ENCODE peak calls at places on chromosomes 7 and 10, in six cellular contexts. One of them, this sample, is unnamed.

GRCh38 chr7:122161628-122162027 is 17.6 kb upstream of the AASS start:
- DNase-seq in heart left ventricle: no peak
- DNase-seq in PC-3: no peak
- DNase-seq in adrenal gland: no peak
- DNase-seq in cardiac muscle cell: no peak
- DNase-seq in GM23248: no peak
- DNase-seq in this sample: no peak

GRCh38 chr7:84216477-84216876 is 21.9 kb upstream of the SEMA3A start:
- DNase-seq in adrenal gland: no peak
- DNase-seq in cardiac muscle cell: peak; percentile 7
- DNase-seq in heart left ventricle: no peak
- DNase-seq in GM23248: peak; percentile 45
- DNase-seq in PC-3: peak; percentile 63
- DNase-seq in this sample: no peak

GRCh38 chr10:788796-789748 is 99.6 kb upstream of the DIP2C start:
- DNase-seq in adrenal gland: peak; percentile 93
- DNase-seq in GM23248: peak; percentile 92
- DNase-seq in PC-3: peak; percentile 69
- DNase-seq in cardiac muscle cell: no peak
- DNase-seq in heart left ventricle: peak; percentile 79
- DNase-seq in this sample: peak; percentile 81

GRCh38 chr10:132575320-132576201 is 38.0 kb downstream of the INPP5A start:
- DNase-seq in adrenal gland: no peak
- DNase-seq in PC-3: peak; percentile 96
- DNase-seq in cardiac muscle cell: no peak
- DNase-seq in GM23248: no peak
- DNase-seq in heart left ventricle: no peak
- DNase-seq in this sample: peak; percentile 70

GRCh38 chr10:4391683-4392082 is 434.3 kb upstream of the AKR1E2 start:
- DNase-seq in heart left ventricle: no peak
- DNase-seq in cardiac muscle cell: no peak
- DNase-seq in PC-3: peak; percentile 10
- DNase-seq in GM23248: no peak
- DNase-seq in adrenal gland: no peak
- DNase-seq in this sample: no peak

GRCh38 chr7:123573896-123574467 is 16.4 kb upstream of the NDUFA5 start:
- DNase-seq in cardiac muscle cell: no peak
- DNase-seq in PC-3: no peak
- DNase-seq in adrenal gland: no peak
- DNase-seq in heart left ventricle: no peak
- DNase-seq in GM23248: peak; percentile 5
- DNase-seq in this sample: no peak

GRCh38 chr7:27148031-27148775 is 629 bp upstream of the HOXA6 start:
- DNase-seq in GM23248: peak; percentile 65
- DNase-seq in PC-3: peak; percentile 72
- DNase-seq in cardiac muscle cell: no peak
- DNase-seq in adrenal gland: peak; percentile 78
- DNase-seq in heart left ventricle: peak; percentile 51
- DNase-seq in this sample: no peak

GRCh38 chr10:104479906-104480579 is 126.4 kb downstream of the CFAP58 start:
- DNase-seq in cardiac muscle cell: no peak
- DNase-seq in GM23248: no peak
- DNase-seq in heart left ventricle: no peak
- DNase-seq in adrenal gland: no peak
- DNase-seq in PC-3: no peak
- DNase-seq in this sample: no peak

GRCh38 chr7:80896856-80897598 is 21.8 kb downstream of the SEMA3C start:
- DNase-seq in adrenal gland: no peak
- DNase-seq in heart left ventricle: no peak
- DNase-seq in cardiac muscle cell: no peak
- DNase-seq in GM23248: peak; percentile 59
- DNase-seq in PC-3: no peak
- DNase-seq in this sample: no peak

GRCh38 chr10:93123766-93124165 is 50.1 kb downstream of the CYP26A1 start:
- DNase-seq in heart left ventricle: no peak
- DNase-seq in adrenal gland: no peak
- DNase-seq in PC-3: no peak
- DNase-seq in cardiac muscle cell: no peak
- DNase-seq in GM23248: no peak
- DNase-seq in this sample: no peak

GRCh38 chr10:65112573-65112972 is 1591.4 kb downstream of the REEP3 start:
- DNase-seq in cardiac muscle cell: no peak
- DNase-seq in heart left ventricle: no peak
- DNase-seq in adrenal gland: no peak
- DNase-seq in PC-3: no peak
- DNase-seq in GM23248: no peak
- DNase-seq in this sample: no peak

GRCh38 chr10:127000598-127000997 is 95.4 kb downstream of the DOCK1 start:
- DNase-seq in GM23248: no peak
- DNase-seq in PC-3: no peak
- DNase-seq in heart left ventricle: no peak
- DNase-seq in cardiac muscle cell: no peak
- DNase-seq in adrenal gland: no peak
- DNase-seq in this sample: no peak

GRCh38 chr7:111841596-111842209 is 279.4 kb upstream of the IMMP2L start:
- DNase-seq in PC-3: no peak
- DNase-seq in heart left ventricle: no peak
- DNase-seq in GM23248: peak; percentile 35
- DNase-seq in adrenal gland: no peak
- DNase-seq in cardiac muscle cell: no peak
- DNase-seq in this sample: no peak

GRCh38 chr7:142010952-142011548 is 15.4 kb downstream of the MGAM start:
- DNase-seq in PC-3: no peak
- DNase-seq in adrenal gland: no peak
- DNase-seq in heart left ventricle: no peak
- DNase-seq in GM23248: no peak
- DNase-seq in cardiac muscle cell: no peak
- DNase-seq in this sample: no peak

GRCh38 chr7:75885011-75885410 is 6.2 kb downstream of the RHBDD2 start:
- DNase-seq in heart left ventricle: no peak
- DNase-seq in GM23248: no peak
- DNase-seq in adrenal gland: no peak
- DNase-seq in cardiac muscle cell: no peak
- DNase-seq in PC-3: no peak
- DNase-seq in this sample: peak; percentile 71

GRCh38 chr10:78892383-78893191 is 176.2 kb upstream of the ZMIZ1 start:
- DNase-seq in GM23248: peak; percentile 62
- DNase-seq in heart left ventricle: no peak
- DNase-seq in adrenal gland: no peak
- DNase-seq in cardiac muscle cell: no peak
- DNase-seq in PC-3: no peak
- DNase-seq in this sample: no peak

GRCh38 chr7:35716038-35716803 is 21.3 kb upstream of the HERPUD2 start:
- DNase-seq in GM23248: peak; percentile 28
- DNase-seq in cardiac muscle cell: peak; percentile 40
- DNase-seq in PC-3: no peak
- DNase-seq in adrenal gland: peak; percentile 60
- DNase-seq in heart left ventricle: no peak
- DNase-seq in this sample: peak; percentile 62

GRCh38 chr10:92757066-92757716 is 67.4 kb downstream of the HHEX start:
- DNase-seq in adrenal gland: peak; percentile 87
- DNase-seq in GM23248: peak; percentile 84
- DNase-seq in heart left ventricle: peak; percentile 85
- DNase-seq in cardiac muscle cell: peak; percentile 78
- DNase-seq in PC-3: peak; percentile 55
- DNase-seq in this sample: peak; percentile 97

GRCh38 chr7:16092711-16093110 is 328.6 kb downstream of the CRPPA start:
- DNase-seq in PC-3: no peak
- DNase-seq in adrenal gland: no peak
- DNase-seq in cardiac muscle cell: no peak
- DNase-seq in heart left ventricle: no peak
- DNase-seq in GM23248: no peak
- DNase-seq in this sample: no peak

GRCh38 chr7:73968511-73968910 is 59.5 kb upstream of the ELN start:
- DNase-seq in GM23248: peak; percentile 61
- DNase-seq in heart left ventricle: no peak
- DNase-seq in adrenal gland: peak; percentile 21
- DNase-seq in cardiac muscle cell: no peak
- DNase-seq in PC-3: no peak
- DNase-seq in this sample: no peak

GRCh38 chr10:61961278-61961677 is 59.8 kb downstream of the ARID5B start:
- DNase-seq in heart left ventricle: no peak
- DNase-seq in cardiac muscle cell: no peak
- DNase-seq in adrenal gland: no peak
- DNase-seq in PC-3: no peak
- DNase-seq in GM23248: no peak
- DNase-seq in this sample: no peak

GRCh38 chr10:107544706-107545520 is 380.4 kb upstream of the SORCS1 start:
- DNase-seq in heart left ventricle: no peak
- DNase-seq in cardiac muscle cell: no peak
- DNase-seq in PC-3: no peak
- DNase-seq in GM23248: no peak
- DNase-seq in adrenal gland: no peak
- DNase-seq in this sample: no peak

GRCh38 chr7:142482899-142483658 is 225.2 kb upstream of the PRSS58 start:
- DNase-seq in GM23248: peak; percentile 72
- DNase-seq in heart left ventricle: no peak
- DNase-seq in cardiac muscle cell: peak; percentile 61
- DNase-seq in adrenal gland: peak; percentile 61
- DNase-seq in PC-3: peak; percentile 66
- DNase-seq in this sample: peak; percentile 41

GRCh38 chr10:119910689-119911088 is 18.2 kb downstream of the SEC23IP start:
- DNase-seq in GM23248: no peak
- DNase-seq in PC-3: no peak
- DNase-seq in heart left ventricle: no peak
- DNase-seq in cardiac muscle cell: no peak
- DNase-seq in adrenal gland: no peak
- DNase-seq in this sample: no peak

GRCh38 chr7:157498690-157499089 is 161.9 kb downstream of the DNAJB6 start:
- DNase-seq in adrenal gland: peak; percentile 5
- DNase-seq in PC-3: no peak
- DNase-seq in heart left ventricle: no peak
- DNase-seq in cardiac muscle cell: no peak
- DNase-seq in GM23248: no peak
- DNase-seq in this sample: no peak

GRCh38 chr7:45089314-45089891 is 634 bp upstream of the NACAD start:
- DNase-seq in cardiac muscle cell: peak; percentile 49
- DNase-seq in heart left ventricle: peak; percentile 69
- DNase-seq in GM23248: peak; percentile 52
- DNase-seq in PC-3: peak; percentile 37
- DNase-seq in adrenal gland: peak; percentile 96
- DNase-seq in this sample: peak; percentile 26

GRCh38 chr10:116833986-116834760 is 15.1 kb upstream of the ENO4 start:
- DNase-seq in heart left ventricle: no peak
- DNase-seq in adrenal gland: no peak
- DNase-seq in GM23248: no peak
- DNase-seq in PC-3: no peak
- DNase-seq in cardiac muscle cell: peak; percentile 48
- DNase-seq in this sample: no peak

GRCh38 chr10:6071181-6072175 is 9.3 kb upstream of the IL2RA start:
- DNase-seq in GM23248: no peak
- DNase-seq in PC-3: no peak
- DNase-seq in adrenal gland: peak; percentile 34
- DNase-seq in heart left ventricle: no peak
- DNase-seq in cardiac muscle cell: no peak
- DNase-seq in this sample: no peak

GRCh38 chr10:43684198-43684559 is 35.5 kb upstream of the ZNF32 start:
- DNase-seq in heart left ventricle: no peak
- DNase-seq in PC-3: no peak
- DNase-seq in GM23248: no peak
- DNase-seq in adrenal gland: no peak
- DNase-seq in cardiac muscle cell: no peak
- DNase-seq in this sample: no peak

GRCh38 chr10:97640868-97641811 is 669 bp downstream of the PI4K2A start:
- DNase-seq in heart left ventricle: peak; percentile 67
- DNase-seq in cardiac muscle cell: peak; percentile 50
- DNase-seq in adrenal gland: peak; percentile 70
- DNase-seq in PC-3: no peak
- DNase-seq in GM23248: peak; percentile 91
- DNase-seq in this sample: peak; percentile 9

GRCh38 chr7:22694597-22695207 is 32.3 kb upstream of the IL6 start:
- DNase-seq in GM23248: peak; percentile 24
- DNase-seq in PC-3: no peak
- DNase-seq in adrenal gland: no peak
- DNase-seq in cardiac muscle cell: no peak
- DNase-seq in heart left ventricle: no peak
- DNase-seq in this sample: no peak
- H3K4me1 ChIP-seq in GM23248: no peaks in the 10 kb centered on the region
- H3K4me1 ChIP-seq in PC-3: no peaks in the 10 kb centered on the region
- H3K4me1 ChIP-seq in adrenal gland: no peaks in the 10 kb centered on the region
- H3K4me1 ChIP-seq in cardiac muscle cell: no peaks in the 10 kb centered on the region
- H3K4me1 ChIP-seq in heart left ventricle: no peaks in the 10 kb centered on the region
- H3K4me1 ChIP-seq in this sample: peaks cover 22% of the 10 kb centered on the region

GRCh38 chr7:106022193-106022821 is 59.2 kb downstream of the CDHR3 start:
- DNase-seq in cardiac muscle cell: no peak
- DNase-seq in PC-3: no peak
- DNase-seq in adrenal gland: no peak
- DNase-seq in GM23248: no peak
- DNase-seq in heart left ventricle: no peak
- DNase-seq in this sample: peak; percentile 18
- H3K4me1 ChIP-seq in cardiac muscle cell: peaks cover 19% of the 10 kb centered on the region
- H3K4me1 ChIP-seq in PC-3: no peaks in the 10 kb centered on the region
- H3K4me1 ChIP-seq in adrenal gland: no peaks in the 10 kb centered on the region
- H3K4me1 ChIP-seq in GM23248: no peaks in the 10 kb centered on the region
- H3K4me1 ChIP-seq in heart left ventricle: no peaks in the 10 kb centered on the region
- H3K4me1 ChIP-seq in this sample: no peaks in the 10 kb centered on the region

GRCh38 chr10:124627851-124628675 is 116.1 kb downstream of the FAM53B start:
- DNase-seq in cardiac muscle cell: no peak
- DNase-seq in GM23248: no peak
- DNase-seq in adrenal gland: no peak
- DNase-seq in PC-3: no peak
- DNase-seq in heart left ventricle: no peak
- DNase-seq in this sample: peak; percentile 52
- H3K4me1 ChIP-seq in cardiac muscle cell: peaks cover 8% of the 10 kb centered on the region
- H3K4me1 ChIP-seq in GM23248: no peaks in the 10 kb centered on the region
- H3K4me1 ChIP-seq in adrenal gland: peaks cover 14% of the 10 kb centered on the region
- H3K4me1 ChIP-seq in PC-3: peaks cover 11% of the 10 kb centered on the region
- H3K4me1 ChIP-seq in heart left ventricle: peaks cover 99% of the 10 kb centered on the region
- H3K4me1 ChIP-seq in this sample: peaks cover 94% of the 10 kb centered on the region

DNA sequence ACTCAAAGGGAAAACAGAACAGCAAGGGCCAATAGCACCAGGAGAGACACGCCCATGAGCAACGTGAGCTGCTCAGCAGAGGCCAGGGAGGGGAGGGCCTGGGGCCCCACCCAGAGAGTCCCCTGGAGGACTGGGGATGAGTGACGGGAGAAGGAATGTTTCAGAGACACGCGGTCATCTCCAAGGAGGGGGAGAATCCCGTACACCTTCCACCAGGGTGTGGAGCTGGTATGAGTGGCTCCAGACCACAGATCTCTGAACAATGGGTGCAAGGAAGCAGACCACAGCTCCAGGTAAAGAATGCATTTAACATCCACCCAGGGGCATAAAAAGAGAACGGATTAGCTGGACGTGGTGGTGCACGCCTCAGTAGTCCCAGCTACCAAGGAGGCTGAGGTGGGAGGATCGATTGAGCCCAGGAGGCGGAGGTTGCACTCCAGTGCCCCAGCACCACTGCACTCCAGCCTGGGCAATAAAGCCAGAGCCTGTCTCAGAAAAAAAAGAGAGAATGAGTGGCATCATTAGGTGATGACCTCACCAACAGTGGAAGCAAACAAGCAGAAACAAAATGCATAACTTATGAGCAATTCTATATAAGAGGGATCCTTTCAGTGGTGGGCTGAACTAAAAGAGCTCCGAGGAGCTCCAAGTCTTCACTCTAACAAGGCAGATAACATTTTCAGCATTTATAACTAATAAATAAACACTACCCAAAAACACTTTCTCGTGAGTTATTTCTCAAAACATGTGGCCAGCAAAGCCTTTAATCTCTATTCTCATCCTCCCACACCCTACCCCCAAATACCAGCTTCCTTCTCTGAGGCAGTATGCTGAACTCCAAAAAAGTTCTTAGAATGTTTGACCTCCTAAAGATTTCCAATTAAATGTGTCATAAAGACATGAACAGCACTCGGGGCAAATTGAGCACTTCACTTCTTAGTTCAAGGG is 12.5 kb downstream of the PSAP start:
- DNase-seq in adrenal gland: no peak
- DNase-seq in cardiac muscle cell: no peak
- DNase-seq in heart left ventricle: no peak
- DNase-seq in GM23248: peak; percentile 84
- DNase-seq in PC-3: peak; percentile 65
- DNase-seq in this sample: no peak
- H3K4me1 ChIP-seq in adrenal gland: peaks cover 64% of the 10 kb centered on the region
- H3K4me1 ChIP-seq in cardiac muscle cell: peaks cover 54% of the 10 kb centered on the region
- H3K4me1 ChIP-seq in heart left ventricle: peaks cover 100% of the 10 kb centered on the region
- H3K4me1 ChIP-seq in GM23248: peaks cover 62% of the 10 kb centered on the region
- H3K4me1 ChIP-seq in PC-3: peaks cover 18% of the 10 kb centered on the region
- H3K4me1 ChIP-seq in this sample: peaks cover 33% of the 10 kb centered on the region

This sample was measured in thyroid gland.